ENCODE peak calls at places on chromosomes 16 and 17, in five cellular contexts. J is AG10803; E is kidney tubule cell; I is Calu3; F is activated CD4-positive, alpha-beta T cell treated with anti-CD3 and anti-CD28 coated beads, Interleukin-2, amount 50 U/mL, for 48 hours. C is an unnamed sample.
A peak's percentile ranks its signal among the peaks of the same experiment; 100 is the strongest.

GRCh38 chr17:187130-187529 is 5.7 kb upstream of the DOC2B start:
- DNase-seq in E (no peak), J (no peak), I (no peak), F (no peak), C (no peak)

GRCh38 chr17:21079196-21079595 is 36.4 kb upstream of the USP22 start:
- DNase-seq in J (no peak), E (no peak), I (no peak), F (no peak), C (no peak)

GRCh38 chr16:87465306-87465705 is 27.5 kb downstream of the ZCCHC14 start:
- DNase-seq in I (peak; percentile 77), F (peak; percentile 22), J (peak; percentile 90), E (peak; percentile 63), C (peak; percentile 26)

GRCh38 chr17:47763913-47764582 is 31.0 kb downstream of the TBX21 start:
- DNase-seq in J (no peak), E (peak; percentile 36), I (no peak), F (no peak), C (no peak)

GRCh38 chr17:42781639-42782401 is 1.4 kb downstream of the WNK4 start:
- DNase-seq in F (no peak), E (no peak), I (no peak), J (no peak), C (no peak)

GRCh38 chr17:36935681-36936454 is 1.4 kb upstream of the LHX1 start:
- DNase-seq in F (no peak), J (no peak), E (peak; percentile 66), I (peak; percentile 72), C (no peak)

GRCh38 chr17:64534187-64534586 is 27.4 kb downstream of the CEP95 start:
- DNase-seq in I (peak; percentile 11), J (no peak), E (peak; percentile 40), F (peak; percentile 11), C (no peak)

GRCh38 chr17:28493467-28493866 is 12.7 kb upstream of the FOXN1 start:
- DNase-seq in J (peak; percentile 12), I (no peak), F (no peak), E (peak; percentile 31), C (no peak)

GRCh38 chr16:12573730-12574383 is 229.8 kb downstream of the CPPED1 start:
- DNase-seq in E (peak; percentile 75), J (peak; percentile 35), F (peak; percentile 85), I (peak; percentile 84), C (peak; percentile 81)

GRCh38 chr17:13647551-13647950 is 45.8 kb upstream of the HS3ST3A1 start:
- DNase-seq in J (peak; percentile 77), I (no peak), F (no peak), E (no peak), C (no peak)

GRCh38 chr16:69741519-69741918 is 13.2 kb downstream of the NOB1 start:
- DNase-seq in F (no peak), J (no peak), E (peak; percentile 72), I (no peak), C (no peak)

GRCh38 chr16:53099318-53100130 is 44.7 kb downstream of the CHD9 start:
- DNase-seq in E (peak; percentile 99), F (peak; percentile 69), J (peak; percentile 86), I (peak; percentile 97), C (peak; percentile 61)

GRCh38 chr17:47812146-47812920 is 9.3 kb downstream of the OSBPL7 start:
- DNase-seq in I (no peak), J (no peak), F (no peak), E (no peak), C (no peak)

GRCh38 chr17:5793899-5794298 is 209.6 kb upstream of the NLRP1 start:
- DNase-seq in E (peak; percentile 42), F (no peak), J (no peak), I (peak; percentile 14), C (no peak)

GRCh38 chr17:45675012-45675411 is 109.1 kb upstream of the CRHR1 start:
- DNase-seq in I (no peak), J (no peak), E (no peak), F (no peak), C (no peak)

GRCh38 chr16:47731252-47731651 is 270.1 kb downstream of the PHKB start:
- DNase-seq in E (peak; percentile 40), I (no peak), J (peak; percentile 85), F (no peak), C (no peak)

GRCh38 chr16:1817276-1817589 is 9.4 kb downstream of the HAGH start:
- DNase-seq in I (no peak), E (no peak), F (no peak), J (no peak), C (no peak)

GRCh38 chr16:72104905-72105304 is 11.3 kb downstream of the DHX38 start:
- DNase-seq in E (no peak), J (no peak), F (no peak), I (no peak), C (no peak)

GRCh38 chr16:22324787-22325597 is 27.8 kb downstream of the POLR3E start:
- DNase-seq in I (no peak), F (no peak), J (no peak), E (no peak), C (no peak)

GRCh38 chr16:15906439-15906838 is 18.0 kb upstream of the CEP20 start:
- DNase-seq in E (no peak), I (no peak), F (no peak), J (no peak), C (no peak)

GRCh38 chr16:86809458-86809955 is 231.2 kb downstream of the FOXL1 start:
- DNase-seq in E (peak; percentile 78), I (peak; percentile 52), F (no peak), J (peak; percentile 72), C (no peak)

GRCh38 chr16:19753815-19754643 is 36.0 kb downstream of the IQCK start:
- DNase-seq in E (peak; percentile 30), F (no peak), J (no peak), I (peak; percentile 65), C (no peak)

GRCh38 chr17:28405632-28406477 is at the start of gene SLC46A1:
- DNase-seq in E (peak; percentile 59), J (peak; percentile 26), F (peak; percentile 80), I (peak; percentile 64), C (peak; percentile 81)

GRCh38 chr16:48300391-48300856 is 53.1 kb upstream of the ABCC11 start:
- DNase-seq in J (peak; percentile 90), I (no peak), E (no peak), F (no peak), C (no peak)

GRCh38 chr17:6305613-6306360 is 129.1 kb downstream of the AIPL1 start:
- DNase-seq in E (no peak), I (no peak), J (no peak), F (no peak), C (no peak)

GRCh38 chr16:67841198-67841815 is 813 bp upstream of the THAP11 start:
- DNase-seq in F (no peak), E (no peak), J (no peak), I (no peak), C (no peak)

GRCh38 chr17:70307430-70307829 is 138.1 kb downstream of the KCNJ2 start:
- DNase-seq in I (no peak), F (no peak), E (no peak), J (peak; percentile 63), C (no peak)

GRCh38 chr17:37818689-37819088 is 73.8 kb upstream of the HNF1B start:
- DNase-seq in J (no peak), E (peak; percentile 92), F (no peak), I (peak; percentile 77), C (no peak)

GRCh38 chr16:31352344-31353115 is 2.4 kb upstream of the ITGAX start:
- DNase-seq in I (no peak), E (no peak), J (no peak), F (no peak), C (no peak)

GRCh38 chr16:8905168-8905762 is 23.1 kb downstream of the LITAFD start:
- DNase-seq in E (peak; percentile 39), J (peak; percentile 42), F (no peak), I (peak; percentile 29), C (no peak)

GRCh38 chr17:1455291-1455747 is 713 bp downstream of the CRK start:
- DNase-seq in F (peak; percentile 55), E (peak; percentile 81), I (peak; percentile 57), J (peak; percentile 79), C (peak; percentile 51)

GRCh38 chr17:75763613-75764416 is 1.2 kb downstream of the GALK1 start:
- DNase-seq in J (no peak), F (no peak), I (no peak), E (no peak), C (no peak)

GRCh38 chr17:31654936-31655335 is 204.1 kb downstream of the COPRS start:
- DNase-seq in I (peak; percentile 58), F (peak; percentile 10), J (no peak), E (peak; percentile 43), C (peak; percentile 25)

GRCh38 chr17:76014925-76015261 is 12.2 kb downstream of the EVPL start:
- DNase-seq in F (no peak), E (no peak), I (no peak), J (no peak), C (no peak)

GRCh38 chr17:73637866-73638265 is 6.4 kb downstream of the SDK2 start:
- DNase-seq in I (no peak), E (no peak), F (no peak), J (no peak), C (no peak)

GRCh38 chr16:57192720-57193486 is 6.8 kb downstream of the RSPRY1 start:
- DNase-seq in J (peak; percentile 71), E (peak; percentile 39), I (no peak), F (no peak), C (no peak)

GRCh38 chr17:82106697-82107305 is 8.8 kb upstream of the FASN start:
- DNase-seq in J (no peak), F (no peak), I (no peak), E (no peak), C (no peak)

GRCh38 chr17:45908460-45908859 is 14.1 kb downstream of the MAPT start:
- DNase-seq in I (no peak), E (no peak), J (no peak), F (peak; percentile 20), C (no peak)

GRCh38 chr17:48608921-48609505 is 1.8 kb downstream of the HOXB7 start:
- DNase-seq in I (no peak), E (peak; percentile 48), J (no peak), F (no peak), C (no peak)

C was measured in stimulated activated naive CD8-positive, alpha-beta T cell treated with anti-CD3 and anti-CD28 coated beads, Interleukin-15, Interleukin-2, amounts not matched to agents 100 U/mL and 50 U/mL, for 24 hours.